ENCODE peak calls at places on chromosomes 4 and X, in nine cellular contexts. F is upper lobe of right lung, W is breast epithelium, O is psoas muscle, H is neural crest cell, R is heart left ventricle, L is NB4, Q is PC-9, E is heart right ventricle. X is an unnamed sample.

GRCh38 chr4:1191621-1192020 is 19.2 kb upstream of the SPON2 start:
- DNase-seq in F (peak; percentile 58), W (no peak), O (no peak), H (no peak), R (no peak), L (no peak), Q (peak; percentile 21), E (peak; percentile 4), X (no peak)

GRCh38 chr4:181030961-181031360 is 1212.2 kb upstream of the TENM3 start:
- DNase-seq in F (no peak), W (no peak), O (peak; percentile 30), H (no peak), R (no peak), L (no peak), Q (no peak), E (no peak), X (no peak)

GRCh38 chrX:118116308-118117068 is at the start of gene KLHL13:
- DNase-seq in F (peak; percentile 58), W (peak; percentile 30), O (peak; percentile 70), H (peak; percentile 17), R (peak; percentile 57), L (peak; percentile 54), Q (no peak), E (peak; percentile 31), X (peak; percentile 22)

GRCh38 chr4:102715057-102715456 is 45.7 kb downstream of the MANBA start:
- DNase-seq in F (no peak), W (no peak), O (no peak), H (no peak), R (no peak), L (no peak), Q (no peak), E (no peak), X (no peak)

GRCh38 chrX:12237131-12237530 is 98.9 kb downstream of the FRMPD4 start:
- DNase-seq in F (no peak), W (no peak), O (no peak), H (no peak), R (no peak), L (no peak), Q (no peak), E (no peak), X (no peak)

GRCh38 chrX:12972239-12972638 is 2.7 kb upstream of the TMSB4X start:
- DNase-seq in F (no peak), W (no peak), O (no peak), H (no peak), R (no peak), L (peak; percentile 54), Q (no peak), E (no peak), X (no peak)

GRCh38 chrX:147550217-147550616 is 361.5 kb upstream of the FMR1 start:
- DNase-seq in F (no peak), W (no peak), O (no peak), H (peak; percentile 40), R (no peak), L (peak; percentile 33), Q (peak; percentile 3), E (no peak), X (no peak)

GRCh38 chr4:2482693-2483092 is 13.8 kb downstream of the RNF4 start:
- DNase-seq in F (no peak), W (no peak), O (peak; percentile 84), H (no peak), R (no peak), L (no peak), Q (no peak), E (peak; percentile 51), X (peak; percentile 68)

GRCh38 chr4:56902703-56903102 is 5.0 kb upstream of the REST start:
- DNase-seq in F (no peak), W (no peak), O (no peak), H (no peak), R (no peak), L (no peak), Q (no peak), E (no peak), X (no peak)

GRCh38 chrX:108019382-108019857 is 25.4 kb upstream of the VSIG1 start:
- DNase-seq in F (no peak), W (no peak), O (no peak), H (no peak), R (no peak), L (no peak), Q (no peak), E (no peak), X (no peak)

GRCh38 chr4:57442241-57442640 is 332.1 kb upstream of the IGFBP7 start:
- DNase-seq in F (no peak), W (no peak), O (no peak), H (no peak), R (no peak), L (no peak), Q (no peak), E (no peak), X (no peak)

GRCh38 chr4:168306476-168306875 is 12.1 kb downstream of the DDX60 start:
- DNase-seq in F (no peak), W (no peak), O (no peak), H (no peak), R (no peak), L (no peak), Q (no peak), E (no peak), X (no peak)

GRCh38 chr4:80619070-80619674 is 283.6 kb downstream of the CFAP299 start:
- DNase-seq in F (no peak), W (no peak), O (no peak), H (no peak), R (no peak), L (peak; percentile 4), Q (no peak), E (no peak), X (no peak)

GRCh38 chr4:2305766-2306501 is 44.0 kb upstream of the MXD4 start:
- DNase-seq in F (no peak), W (peak; percentile 13), O (no peak), H (no peak), R (no peak), L (peak; percentile 87), Q (peak; percentile 17), E (no peak), X (no peak)

GRCh38 chr4:726235-726787 is 20.7 kb downstream of the PCGF3 start:
- DNase-seq in F (no peak), W (no peak), O (no peak), H (no peak), R (peak; percentile 54), L (peak; percentile 33), Q (no peak), E (no peak), X (no peak)

GRCh38 chrX:130909469-130910136 is 6.6 kb upstream of the ENOX2 start:
- DNase-seq in F (no peak), W (no peak), O (no peak), H (no peak), R (no peak), L (no peak), Q (no peak), E (no peak), X (no peak)

GRCh38 chr4:100070868-100071267 is 119.4 kb downstream of the DDIT4L start:
- DNase-seq in F (no peak), W (no peak), O (no peak), H (no peak), R (no peak), L (no peak), Q (no peak), E (no peak), X (no peak)
- TF ChIP-seq CTCF in F (no peak), W (no peak), O (no peak), H (no peak), R (no peak), L (no peak), Q (no peak), E (no peak), X (no peak)

GRCh38 chrX:137058339-137059127 is 24.7 kb upstream of the GPR101 start:
- DNase-seq in F (no peak), W (no peak), O (no peak), H (no peak), R (no peak), L (no peak), Q (no peak), E (no peak), X (no peak)

GRCh38 chrX:137051978-137052640 is 18.3 kb upstream of the GPR101 start:
- DNase-seq in F (peak; percentile 79), W (no peak), O (peak; percentile 68), H (peak; percentile 78), R (peak; percentile 78), L (peak; percentile 64), Q (peak; percentile 66), E (peak; percentile 34), X (peak; percentile 71)

GRCh38 chrX:137052641-137053235 is 18.9 kb upstream of the GPR101 start:
- DNase-seq in F (no peak), W (no peak), O (no peak), H (no peak), R (no peak), L (no peak), Q (no peak), E (no peak), X (no peak)
- TF ChIP-seq CTCF in F (no peak), W (no peak), O (no peak), H (peak; percentile 18), R (no peak), L (no peak), Q (peak; percentile 35), E (no peak), X (no peak)

DNA sequence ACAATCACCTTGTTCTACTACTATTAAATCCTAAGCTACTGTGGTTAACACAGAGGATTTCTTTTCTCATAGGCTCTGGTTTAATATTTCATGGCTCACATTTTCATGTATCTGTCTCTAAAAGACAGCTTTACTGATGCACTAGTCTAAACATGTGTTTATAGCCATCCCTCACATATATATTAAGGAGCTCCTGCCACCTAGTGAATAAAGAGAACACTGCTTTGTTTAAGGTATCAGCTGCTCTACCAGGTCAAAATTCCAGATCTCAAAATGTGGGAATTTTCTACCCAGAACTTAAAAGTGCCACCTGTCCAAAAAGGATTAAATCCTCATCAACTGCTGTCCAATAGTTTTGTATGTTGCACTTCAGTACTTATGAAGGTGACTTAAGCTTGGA is 188.5 kb upstream of the TEX13C start:
- DNase-seq in F (no peak), W (no peak), O (no peak), H (no peak), R (no peak), L (peak; percentile 6), Q (no peak), E (no peak), X (no peak)
- TF ChIP-seq CTCF in F (peak; percentile 15), W (no peak), O (no peak), H (peak; percentile 65), R (no peak), L (peak; percentile 9), Q (peak; percentile 74), E (no peak), X (peak; percentile 49)

DNA sequence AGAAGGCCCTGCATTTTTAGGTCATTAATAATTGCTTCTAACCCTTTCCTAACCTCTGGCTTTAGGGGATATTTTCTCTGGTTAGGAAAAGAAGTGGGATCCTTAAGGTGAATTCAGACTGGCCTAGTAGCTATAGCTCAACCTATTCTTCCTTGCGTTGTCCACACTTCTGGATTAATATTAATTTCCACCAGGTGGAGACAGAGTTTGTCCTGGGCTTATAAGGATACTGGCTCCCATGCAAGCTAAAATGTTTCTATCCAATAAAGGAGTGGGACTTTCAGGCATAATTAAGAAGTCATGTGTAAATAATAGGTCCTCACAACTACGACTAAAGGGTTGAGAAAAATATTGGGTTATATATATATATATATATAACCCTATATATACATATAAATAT is 860.0 kb upstream of the POU3F4 start:
- DNase-seq in F (no peak), W (no peak), O (no peak), H (no peak), R (no peak), L (peak; percentile 0), Q (no peak), E (no peak), X (no peak)
- TF ChIP-seq CTCF in F (peak; percentile 23), W (no peak), O (no peak), H (no peak), R (no peak), L (no peak), Q (no peak), E (no peak), X (no peak)

X was measured in GM13977.